ENCODE peak calls at places on chromosome 5, in ten cellular contexts. W is lung, Q is NCI-H1092, S is T47D, A is fibroblast of lung, L is pancreas, R is IMR-90, B is ACHN, N is mesothelial cell of epicardium, T is neural crest cell. G is an unnamed sample.

GRCh38 chr5:111772456-111772855 is 15.5 kb upstream of the NREP start:
- DNase-seq in L (no peak), N (no peak), B (no peak), S (no peak), A (no peak), Q (no peak), T (no peak), R (peak; percentile 27), W (no peak), G (no peak)

GRCh38 chr5:172571413-172571812 is 69.7 kb upstream of the NEURL1B start:
- DNase-seq in T (no peak), B (no peak), W (no peak), R (no peak), Q (no peak), N (no peak), A (no peak), S (no peak), L (no peak), G (no peak)

GRCh38 chr5:25025836-25026235 is 381.1 kb upstream of the CDH10 start:
- DNase-seq in T (no peak), S (no peak), R (no peak), N (no peak), L (no peak), W (no peak), A (no peak), B (no peak), Q (no peak), G (no peak)

GRCh38 chr5:155651-156410 is 35.5 kb upstream of the LRRC14B start:
- DNase-seq in T (no peak), B (no peak), L (no peak), W (no peak), S (no peak), R (no peak), N (no peak), Q (no peak), A (no peak), G (no peak)

GRCh38 chr5:142803428-142804111 is 33.4 kb downstream of the ARHGAP26 start:
- DNase-seq in N (no peak), L (no peak), A (peak; percentile 58), R (peak; percentile 68), W (peak; percentile 54), T (no peak), S (no peak), B (no peak), Q (no peak), G (no peak)

GRCh38 chr5:94217745-94218144 is 400.7 kb downstream of the KIAA0825 start:
- DNase-seq in A (no peak), B (no peak), T (no peak), W (no peak), N (no peak), S (no peak), L (no peak), Q (no peak), R (no peak), G (no peak)

GRCh38 chr5:54302267-54302687 is 8.1 kb downstream of the ARL15 start:
- DNase-seq in W (no peak), L (no peak), A (peak; percentile 46), N (no peak), B (no peak), R (peak; percentile 37), Q (no peak), T (no peak), S (no peak), G (no peak)

GRCh38 chr5:108415726-108416125 is 33.8 kb upstream of the FBXL17 start:
- DNase-seq in Q (no peak), B (no peak), W (no peak), T (no peak), S (no peak), A (no peak), R (no peak), L (no peak), N (no peak), G (no peak)

GRCh38 chr5:154524846-154525245 is 46.8 kb upstream of the HAND1 start:
- DNase-seq in T (no peak), B (no peak), W (no peak), S (no peak), R (no peak), L (no peak), Q (no peak), N (no peak), A (no peak), G (no peak)

GRCh38 chr5:135100011-135100410 is 66.0 kb upstream of the PITX1 start:
- DNase-seq in N (no peak), T (no peak), S (no peak), L (no peak), R (no peak), W (no peak), B (no peak), A (no peak), Q (no peak), G (no peak)

GRCh38 chr5:126656397-126657007 is 55.8 kb downstream of the PHAX start:
- DNase-seq in A (peak; percentile 70), B (peak; percentile 46), L (no peak), S (no peak), T (peak; percentile 16), W (no peak), N (no peak), Q (no peak), R (peak; percentile 57), G (no peak)

GRCh38 chr5:130549884-130550552 is 615.0 kb downstream of the HINT1 start:
- DNase-seq in Q (no peak), L (no peak), A (peak; percentile 63), W (no peak), N (no peak), S (no peak), B (peak; percentile 71), T (no peak), R (no peak), G (no peak)

GRCh38 chr5:139458580-139459407 is 3.7 kb downstream of the ECSCR start:
- DNase-seq in B (no peak), W (no peak), A (peak; percentile 51), S (no peak), T (no peak), L (no peak), N (no peak), R (peak; percentile 88), Q (no peak), G (no peak)

GRCh38 chr5:179455320-179455719 is 95.0 kb upstream of the RUFY1 start:
- DNase-seq in L (no peak), B (no peak), N (no peak), A (no peak), T (no peak), S (no peak), R (no peak), W (no peak), Q (no peak), G (no peak)

G was measured in ovary.